ENCODE peak calls at places on chromosomes 11 and 22, in four cellular contexts. V, F, O and S are unnamed samples.

GRCh38 chr11:119974467-119974866 is 163.4 kb downstream of the TRIM29 start:
- DNase-seq in V (no peak), F (no peak), O (peak), S (no peak)

GRCh38 chr11:44589301-44589700 is 23.8 kb downstream of the CD82 start:
- DNase-seq in F (no peak), O (peak), V (peak), S (no peak)

GRCh38 chr11:35144811-35145210 is 5.8 kb downstream of the CD44 start:
- DNase-seq in F (peak), V (peak), O (no peak), S (no peak)

GRCh38 chr11:73344191-73344607 is 32.0 kb upstream of the RELT start:
- DNase-seq in V (peak), F (no peak), O (peak), S (no peak)

GRCh38 chr22:22959147-22959827 is 71.7 kb downstream of the IGLL5 start:
- DNase-seq in V (peak), O (peak), F (no peak), S (no peak)

GRCh38 chr11:6553634-6554033 is 49.8 kb downstream of the RRP8 start:
- DNase-seq in O (no peak), V (no peak), F (no peak), S (no peak)

GRCh38 chr11:75162954-75163353 is 12.0 kb downstream of the SLCO2B1 start:
- DNase-seq in F (no peak), V (no peak), O (no peak), S (no peak)

GRCh38 chr11:8273281-8273680 is 9.6 kb upstream of the LMO1 start:
- DNase-seq in V (peak), O (no peak), F (peak), S (no peak)

GRCh38 chr22:19456541-19456940 is 9.0 kb upstream of the C22orf39 start:
- DNase-seq in V (no peak), F (no peak), O (no peak), S (no peak)

GRCh38 chr22:50656122-50657070 is 16.2 kb upstream of the SHANK3 start:
- DNase-seq in O (no peak), F (peak), V (peak), S (no peak)

GRCh38 chr11:110077318-110077717 is 15.9 kb upstream of the ZC3H12C start:
- DNase-seq in V (no peak), O (no peak), F (no peak), S (no peak)

GRCh38 chr22:49774046-49774445 is 53.6 kb downstream of the BRD1 start:
- DNase-seq in F (no peak), V (no peak), O (no peak), S (no peak)

GRCh38 chr11:68948496-68948895 is 32.3 kb downstream of the MRGPRD start:
- DNase-seq in F (no peak), O (no peak), V (no peak), S (no peak)

GRCh38 chr11:68948948-68949347 is 31.8 kb downstream of the MRGPRD start:
- DNase-seq in O (peak), F (no peak), V (peak), S (no peak)

GRCh38 chr11:68946416-68947090 is 34.2 kb downstream of the MRGPRD start:
- DNase-seq in O (no peak), F (peak), V (peak), S (no peak)

GRCh38 chr11:68950268-68950667 is 30.5 kb downstream of the MRGPRD start:
- DNase-seq in O (no peak), F (peak), V (no peak), S (no peak)

DNA sequence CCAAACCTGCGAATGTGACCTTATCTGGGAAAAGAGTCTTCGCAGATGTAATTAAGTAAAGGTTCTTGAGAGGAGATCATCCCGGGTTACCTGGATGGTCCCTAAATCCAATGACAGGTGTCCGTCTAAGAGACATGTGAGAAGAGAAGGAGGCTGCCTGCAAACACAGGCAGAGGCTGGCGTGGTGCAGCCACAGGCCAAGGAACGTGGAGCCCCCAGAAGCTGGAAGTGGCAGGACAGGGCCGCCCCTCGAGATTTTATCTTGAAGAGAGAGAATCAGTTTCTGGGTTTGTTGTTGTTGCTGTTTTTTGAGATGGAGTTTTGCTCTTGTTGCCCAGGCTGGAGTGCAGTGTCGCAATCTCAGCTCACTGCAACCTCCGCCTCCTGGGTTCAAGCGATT is 33.6 kb downstream of the MRGPRD start:
- DNase-seq in O (no peak), V (no peak), F (no peak), S (no peak)
- H3K27ac ChIP-seq in O (no peak), V (no peak), F (no peak), S (no peak)

DNA sequence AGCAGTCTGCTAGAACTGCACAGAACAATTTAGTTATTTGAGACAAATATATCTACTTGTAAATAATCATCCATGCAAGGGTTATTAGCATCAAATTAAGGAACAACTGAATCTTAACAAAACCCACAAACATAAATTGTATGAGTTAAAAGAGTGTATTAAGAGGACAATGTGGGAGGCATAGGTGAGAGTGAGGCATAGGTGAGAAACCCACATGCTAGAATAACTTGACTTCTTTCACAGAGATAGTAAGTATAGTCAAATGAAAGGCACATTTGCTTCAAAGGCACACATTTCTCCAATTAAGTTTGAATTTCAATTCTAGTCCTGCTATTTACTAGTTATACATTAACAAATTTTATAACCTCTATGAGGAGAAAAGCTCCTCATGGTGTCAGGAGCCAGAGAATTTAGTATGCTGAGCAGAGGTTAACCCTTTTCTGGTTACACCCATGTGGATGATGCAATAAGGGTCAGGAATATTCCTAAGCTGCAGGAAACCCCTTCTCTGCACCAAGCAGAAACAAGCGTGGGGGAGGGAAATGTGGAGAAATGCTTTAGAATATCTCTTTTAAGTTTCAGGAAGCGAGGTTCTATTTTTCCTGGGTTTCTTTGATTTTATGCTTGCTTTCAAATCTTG is 264.2 kb downstream of the GRM5 start:
- DNase-seq in O (no peak), V (no peak), F (no peak), S (no peak)
- H3K27ac ChIP-seq in O (no peak), V (no peak), F (no peak), S (no peak)

GRCh38 chr11:126256216-126256615 is 12.5 kb downstream of the SRPRA start:
- DNase-seq in V (no peak), F (peak), O (no peak), S (no peak)
- H3K27ac ChIP-seq in V (no peak), F (no peak), O (no peak), S (no peak)

GRCh38 chr11:10443152-10443551 is 11.9 kb upstream of the AMPD3 start:
- DNase-seq in F (no peak), O (no peak), V (no peak), S (no peak)

GRCh38 chr11:10441021-10441523 is 14.0 kb upstream of the AMPD3 start:
- DNase-seq in V (no peak), F (no peak), O (no peak), S (no peak)

GRCh38 chr11:10441652-10442503 is 13.2 kb upstream of the AMPD3 start:
- DNase-seq in F (no peak), O (no peak), V (peak), S (no peak)

GRCh38 chr11:10443721-10444120 is 11.3 kb upstream of the AMPD3 start:
- DNase-seq in V (no peak), F (no peak), O (no peak), S (no peak)

GRCh38 chr11:10444725-10445286 is 10.3 kb upstream of the AMPD3 start:
- DNase-seq in F (no peak), O (no peak), V (no peak), S (no peak)
- H3K27ac ChIP-seq in F (no peak), O (no peak), V (no peak), S (no peak)